ENCODE peak calls at places on chromosomes 2 and 18, in ten cellular contexts. L, Y, Q, K, R, T, U, H, A and W are unnamed samples.

GRCh38 chr2:120245520-120245835 is 7.2 kb upstream of the RALB start:
- DNase-seq in R (peak; percentile 67), T (peak; percentile 48), H (no peak), L (no peak), Y (no peak), A (peak; percentile 79), Q (no peak), K (no peak), U (no peak), W (no peak)

GRCh38 chr2:30583204-30583749 is 136.2 kb downstream of the LCLAT1 start:
- DNase-seq in Y (no peak), T (no peak), K (no peak), A (no peak), L (no peak), Q (no peak), H (no peak), U (no peak), R (no peak), W (no peak)

GRCh38 chr2:142868281-142868762 is 9.1 kb upstream of the KYNU start:
- DNase-seq in T (peak; percentile 94), Y (no peak), U (peak; percentile 52), H (no peak), K (peak; percentile 41), R (no peak), L (no peak), A (no peak), Q (no peak), W (no peak)

GRCh38 chr18:55844373-55844772 is 256.4 kb upstream of the TCF4 start:
- DNase-seq in A (no peak), T (no peak), R (no peak), Q (no peak), L (no peak), U (no peak), H (no peak), K (no peak), Y (no peak), W (no peak)

GRCh38 chr2:12169721-12170120 is 423.3 kb downstream of the LPIN1 start:
- DNase-seq in K (peak; percentile 77), Y (peak; percentile 95), T (no peak), U (peak; percentile 57), Q (peak; percentile 76), L (no peak), H (peak; percentile 57), A (peak; percentile 78), R (no peak), W (peak; percentile 52)

GRCh38 chr18:2625217-2625616 is 30.3 kb upstream of the SMCHD1 start:
- DNase-seq in U (no peak), A (no peak), R (no peak), Q (no peak), L (no peak), K (no peak), T (no peak), H (no peak), Y (no peak), W (no peak)

GRCh38 chr2:205670292-205670691 is 12.0 kb upstream of the NRP2 start:
- DNase-seq in K (no peak), T (no peak), A (no peak), L (no peak), H (no peak), Y (no peak), U (no peak), Q (no peak), R (no peak), W (no peak)

GRCh38 chr2:9681427-9681817 is 50.6 kb upstream of the YWHAQ start:
- DNase-seq in U (no peak), R (no peak), T (no peak), K (no peak), L (no peak), A (no peak), Q (no peak), H (peak; percentile 70), Y (no peak), W (no peak)

GRCh38 chr2:2763998-2764355 is 432.9 kb upstream of the MYT1L start:
- DNase-seq in U (no peak), Y (no peak), K (no peak), H (no peak), A (no peak), Q (no peak), T (no peak), R (no peak), L (no peak), W (no peak)

GRCh38 chr2:152098033-152098797 is 629 bp downstream of the CACNB4 start:
- DNase-seq in A (peak; percentile 9), Q (no peak), K (peak; percentile 5), R (peak; percentile 79), Y (no peak), L (no peak), U (no peak), H (no peak), T (peak; percentile 19), W (no peak)

GRCh38 chr18:50742947-50743346 is 76.9 kb downstream of the MRO start:
- DNase-seq in H (no peak), R (no peak), K (no peak), T (no peak), A (no peak), Y (no peak), U (no peak), L (no peak), Q (no peak), W (no peak)

GRCh38 chr2:197248623-197249022 is 62.0 kb downstream of the ANKRD44 start:
- DNase-seq in U (no peak), A (peak; percentile 63), H (peak; percentile 48), R (no peak), L (no peak), K (no peak), T (no peak), Y (no peak), Q (no peak), W (no peak)

GRCh38 chr2:204576580-204576979 is 31.3 kb downstream of the PARD3B start:
- DNase-seq in R (no peak), T (no peak), L (no peak), Y (no peak), K (no peak), Q (no peak), U (no peak), A (no peak), H (no peak), W (no peak)

GRCh38 chr2:69013123-69013836 is at the start of gene ANTXR1:
- DNase-seq in H (peak; percentile 6), Y (no peak), A (peak; percentile 93), L (no peak), T (peak; percentile 82), R (peak; percentile 89), Q (no peak), K (peak; percentile 56), U (peak; percentile 36), W (no peak)

GRCh38 chr2:129275706-129276105 is 703.8 kb upstream of the RAB6C start:
- DNase-seq in A (no peak), L (no peak), Y (no peak), K (no peak), Q (no peak), T (no peak), H (no peak), U (no peak), R (no peak), W (no peak)
- H3K4me3 ChIP-seq in A (no peak overlapping the region), L (no peak overlapping the region), Y (no peak overlapping the region), K (no peak overlapping the region), Q (no peak overlapping the region), T (no peak overlapping the region), H (no peak overlapping the region), U (no peak overlapping the region), R (no peak overlapping the region), W (no peak overlapping the region)

DNA sequence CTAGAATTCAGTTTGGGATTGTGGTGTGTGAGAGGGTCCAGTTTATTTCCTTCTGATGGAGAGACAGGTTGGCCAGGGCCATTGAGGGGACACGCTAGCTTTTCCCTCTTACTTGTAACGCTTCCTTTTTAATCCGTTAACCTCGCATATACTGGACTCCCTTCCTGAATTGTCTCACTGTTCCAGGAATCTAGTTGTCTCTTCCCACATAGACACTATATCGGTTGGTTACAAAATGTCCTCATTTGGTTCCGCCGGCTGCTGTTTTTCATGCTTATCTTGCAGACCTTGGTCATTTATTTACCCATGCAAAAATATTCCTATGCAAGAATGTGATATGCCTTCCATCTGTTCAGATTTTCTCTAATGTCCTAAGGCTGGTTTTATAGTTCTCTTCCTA is 35.1 kb downstream of the NEURL3 start:
- DNase-seq in Y (no peak), A (no peak), T (no peak), Q (no peak), H (no peak), K (no peak), R (no peak), U (no peak), L (no peak), W (no peak)
- H3K4me3 ChIP-seq in Y (no peak overlapping the region), A (no peak overlapping the region), T (no peak overlapping the region), Q (no peak overlapping the region), H (no peak overlapping the region), K (peak overlapping the region; percentile 45), R (no peak overlapping the region), U (no peak overlapping the region), L (no peak overlapping the region), W (peak overlapping the region; percentile 43)

GRCh38 chr18:11750171-11750570 is 61.1 kb downstream of the GNAL start:
- DNase-seq in L (no peak), R (no peak), Y (no peak), Q (no peak), U (no peak), K (no peak), T (no peak), A (no peak), H (no peak), W (no peak)

GRCh38 chr18:11752116-11752911 is 63.2 kb downstream of the GNAL start:
- DNase-seq in Y (no peak), R (peak; percentile 80), H (no peak), U (no peak), A (peak; percentile 12), K (no peak), T (peak; percentile 37), Q (no peak), L (no peak), W (no peak)

GRCh38 chr18:11749305-11749704 is 60.2 kb downstream of the GNAL start:
- DNase-seq in K (no peak), T (no peak), L (no peak), Q (no peak), R (no peak), Y (no peak), A (no peak), U (no peak), H (no peak), W (no peak)

GRCh38 chr18:11750581-11751304 is 61.7 kb downstream of the GNAL start:
- DNase-seq in H (no peak), T (no peak), A (no peak), U (no peak), L (no peak), Q (no peak), K (no peak), Y (no peak), R (no peak), W (no peak)

GRCh38 chr18:11751305-11752115 is 62.4 kb downstream of the GNAL start:
- DNase-seq in K (no peak), A (peak; percentile 11), Q (no peak), T (no peak), H (no peak), L (no peak), R (peak; percentile 86), U (no peak), Y (no peak), W (no peak)
- H3K4me3 ChIP-seq in K (peak overlapping the region; percentile 35), A (no peak overlapping the region), Q (no peak overlapping the region), T (peak overlapping the region; percentile 52), H (no peak overlapping the region), L (no peak overlapping the region), R (peak overlapping the region; percentile 81), U (peak overlapping the region; percentile 46), Y (no peak overlapping the region), W (no peak overlapping the region)

DNA sequence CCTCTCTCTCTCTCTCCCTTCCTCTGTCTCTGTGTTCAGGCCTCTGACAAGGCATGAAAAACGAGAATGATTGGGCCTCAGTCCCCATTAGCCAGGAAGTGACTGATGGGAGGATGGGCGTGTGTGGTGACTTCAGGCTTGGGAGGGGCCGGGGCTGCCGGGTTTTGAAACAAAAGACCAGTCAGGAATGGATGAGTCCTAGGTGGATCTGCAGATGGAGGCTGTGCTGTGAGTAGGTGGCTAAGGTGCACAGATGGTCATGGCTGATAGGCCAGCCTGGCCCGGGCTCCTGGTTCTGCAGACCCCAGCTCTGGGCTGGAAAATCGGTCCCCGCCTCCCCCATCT is 93.4 kb downstream of the CMPK2 start:
- DNase-seq in K (no peak), A (peak; percentile 57), U (no peak), Q (no peak), Y (no peak), R (peak; percentile 63), H (no peak), T (no peak), L (peak; percentile 96), W (no peak)
- H3K4me3 ChIP-seq in K (peak overlapping the region; percentile 25), A (no peak overlapping the region), U (no peak overlapping the region), Q (no peak overlapping the region), Y (no peak overlapping the region), R (no peak overlapping the region), H (no peak overlapping the region), T (no peak overlapping the region), L (peak overlapping the region; percentile 72), W (no peak overlapping the region)